ENCODE peak calls at places on chromosome 19, in nine cellular contexts. Q is NCI-H1694 treated with DMSO at 0.1 percent for 48 hours; H is T1000; I is mucosa of descending colon; L is activated CD4-positive, alpha-beta T cell treated with anti-CD3 and anti-CD28 coated beads, Interleukin-2, amount 50 U/mL, for 1 hour; F is nephron progenitor cell; M is WTC11; C is stimulated activated CD4-positive, alpha-beta T cell treated with anti-CD3 and anti-CD28 coated beads, Interleukin-2, amount 100 ng/mL, for 24 hours; R is frontal cortex. G is an unnamed sample.

GRCh38 chr19:51145926-51146493 is 3.9 kb downstream of the SIGLEC7 start:
- DNase-seq in Q (no peak), L (no peak), C (no peak), H (no peak), R (no peak), F (no peak), I (no peak), M (no peak), G (no peak)

GRCh38 chr19:45884682-45885555 is 1.0 kb downstream of the IRF2BP1 start:
- DNase-seq in Q (no peak), I (no peak), L (no peak), R (no peak), C (peak), M (peak), F (peak), H (peak), G (no peak)

GRCh38 chr19:7926021-7926726 is at the start of gene CTXN1:
- DNase-seq in C (peak), R (peak), M (peak), L (peak), I (peak), Q (no peak), H (peak), F (peak), G (no peak)

GRCh38 chr19:7743425-7743841 is 3.9 kb downstream of the CD209 start:
- DNase-seq in F (no peak), H (no peak), L (no peak), C (peak), M (no peak), I (no peak), R (no peak), Q (no peak), G (no peak)

GRCh38 chr19:34241513-34242337 is 12.6 kb upstream of the GARRE1 start:
- DNase-seq in M (peak), I (peak), L (no peak), Q (no peak), C (peak), H (no peak), R (no peak), F (peak), G (peak)

GRCh38 chr19:45769821-45770191 is 754 bp upstream of the SIX5 start:
- DNase-seq in R (no peak), H (no peak), I (peak), C (peak), M (peak), F (peak), Q (no peak), L (peak), G (no peak)

GRCh38 chr19:47374876-47375693 is 26.0 kb downstream of the DHX34 start:
- DNase-seq in C (no peak), F (no peak), L (no peak), H (no peak), R (no peak), Q (no peak), I (no peak), M (no peak), G (no peak)

GRCh38 chr19:47573076-47574026 is at the start of gene ZNF541:
- DNase-seq in C (peak), R (peak), M (peak), Q (no peak), L (peak), I (peak), H (no peak), F (no peak), G (peak)

GRCh38 chr19:50178320-50178719 is 15.2 kb upstream of the IZUMO2 start:
- DNase-seq in R (no peak), C (no peak), H (no peak), Q (no peak), F (no peak), L (no peak), I (peak), M (no peak), G (no peak)

G was measured in breast epithelium.